ENCODE peak calls at places on chromosomes 13 and 19, in five cellular contexts. B is RWPE2, F is AG04450, N is astrocyte, A is Peyer's patch. S is an unnamed sample.

GRCh38 chr19:46975918-46976782 is 43.5 kb upstream of the NPAS1 start:
- DNase-seq in N (peak), F (peak), B (no peak), A (peak), S (no peak)

GRCh38 chr13:48478401-48478800 is 54.5 kb downstream of the RCBTB2 start:
- DNase-seq in F (no peak), A (no peak), B (no peak), N (peak), S (no peak)

GRCh38 chr19:57803594-57804325 is 11.0 kb downstream of the ZNF552 start:
- DNase-seq in A (no peak), N (peak), F (peak), B (no peak), S (no peak)

GRCh38 chr19:57466489-57466888 is 9.5 kb upstream of the VN1R1 start:
- DNase-seq in N (no peak), A (no peak), B (no peak), F (no peak), S (no peak)

GRCh38 chr13:43545317-43545874 is 241.4 kb downstream of the ENOX1 start:
- DNase-seq in N (no peak), F (no peak), B (no peak), A (no peak), S (no peak)

GRCh38 chr19:14775855-14776254 is 2.5 kb downstream of the ADGRE2 start:
- DNase-seq in A (peak), B (peak), F (no peak), N (no peak), S (no peak)

GRCh38 chr13:114148521-114148855 is 16.1 kb upstream of the RASA3 start:
- DNase-seq in F (no peak), A (peak), N (no peak), B (no peak), S (no peak)

GRCh38 chr19:58304748-58305064 is 471 bp upstream of the ERVK3-1 start:
- DNase-seq in N (no peak), F (no peak), B (no peak), A (no peak), S (no peak)

GRCh38 chr19:45769821-45770191 is 754 bp upstream of the SIX5 start:
- DNase-seq in F (no peak), N (no peak), A (peak), B (peak), S (no peak)

GRCh38 chr13:56400774-56401173 is 739.9 kb upstream of the PRR20A start:
- DNase-seq in F (no peak), N (no peak), B (no peak), A (no peak), S (no peak)

GRCh38 chr13:24617394-24618218 is 62.6 kb upstream of the ATP12A start:
- DNase-seq in F (no peak), N (no peak), A (peak), B (no peak), S (no peak)

GRCh38 chr19:47687906-47688305 is 25.3 kb upstream of the EHD2 start:
- DNase-seq in N (no peak), F (no peak), B (no peak), A (no peak), S (no peak)

GRCh38 chr19:8340341-8341096 is 2.5 kb downstream of the KANK3 start:
- DNase-seq in N (no peak), F (no peak), B (no peak), A (peak), S (no peak)

GRCh38 chr13:100645382-100645781 is 29.2 kb downstream of the TMTC4 start:
- DNase-seq in B (no peak), F (no peak), N (no peak), A (no peak), S (no peak)

GRCh38 chr19:42349378-42350107 is 24.1 kb downstream of the MEGF8 start:
- DNase-seq in B (no peak), F (no peak), N (no peak), A (no peak), S (no peak)

GRCh38 chr13:43686557-43686956 is 100.2 kb downstream of the ENOX1 start:
- DNase-seq in A (no peak), F (peak), N (peak), B (no peak), S (no peak)

GRCh38 chr13:75513271-75513670 is 24.4 kb downstream of the COMMD6 start:
- DNase-seq in F (no peak), B (no peak), N (no peak), A (no peak), S (no peak)

GRCh38 chr19:14248578-14249011 is 42.6 kb upstream of the ADGRL1 start:
- DNase-seq in N (peak), B (no peak), F (no peak), A (peak), S (no peak)

GRCh38 chr19:37869766-37870340 is 36.5 kb downstream of the WDR87 start:
- DNase-seq in B (no peak), A (no peak), N (no peak), F (no peak), S (no peak)

GRCh38 chr13:110509971-110510786 is 51.3 kb downstream of the RAB20 start:
- DNase-seq in F (no peak), A (no peak), N (no peak), B (no peak), S (no peak)

GRCh38 chr13:30618186-30618937 is 642 bp downstream of the USPL1 start:
- DNase-seq in A (peak), B (no peak), F (no peak), N (no peak), S (no peak)

GRCh38 chr13:75685239-75685697 is 49.1 kb downstream of the LMO7 start:
- DNase-seq in A (no peak), F (peak), N (peak), B (no peak), S (no peak)

GRCh38 chr13:105948143-105948542 is 587.3 kb downstream of the EFNB2 start:
- DNase-seq in F (no peak), A (no peak), N (no peak), B (no peak), S (no peak)

GRCh38 chr13:20465218-20465879 is 60.3 kb downstream of the CRYL1 start:
- DNase-seq in B (no peak), N (no peak), A (no peak), F (no peak), S (no peak)

GRCh38 chr13:112910016-112910415 is 59.0 kb upstream of the MCF2L start:
- DNase-seq in A (no peak), F (no peak), N (no peak), B (no peak), S (no peak)
- TF ChIP-seq CTCF in A (no peak), F (peak), N (no peak), B (no peak), S (peak)

GRCh38 chr19:39833464-39834286 is at the start of gene DYRK1B:
- DNase-seq in A (peak), B (peak), F (peak), N (peak), S (peak)
- TF ChIP-seq CTCF in A (no peak), B (no peak), F (no peak), N (no peak), S (no peak)

DNA sequence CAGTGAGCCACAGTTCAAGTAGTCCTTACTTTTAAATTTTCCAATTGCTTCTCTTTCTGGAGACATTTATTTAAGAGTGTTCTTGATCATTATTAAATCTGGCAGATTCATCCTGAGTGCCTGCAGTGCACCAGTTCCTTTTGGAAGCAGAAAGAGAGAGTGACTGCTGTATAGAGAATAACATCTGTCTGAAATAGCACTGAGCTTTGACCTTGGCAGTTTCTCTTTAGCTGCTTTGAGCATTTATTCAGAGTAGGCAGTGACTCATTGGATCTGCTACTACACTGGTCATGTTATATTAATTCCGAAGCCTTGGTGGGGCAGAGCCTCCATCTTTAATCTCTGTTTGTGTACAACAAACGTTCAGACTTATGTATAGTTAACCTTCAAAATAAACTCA is 1373.7 kb downstream of the PCDH9 start:
- DNase-seq in N (peak), F (peak), A (no peak), B (no peak), S (no peak)
- TF ChIP-seq CTCF in N (no peak), F (no peak), A (no peak), B (no peak), S (no peak)

GRCh38 chr19:1850809-1851544 is 2.7 kb upstream of the REXO1 start:
- DNase-seq in A (no peak), F (no peak), B (no peak), N (no peak), S (no peak)
- TF ChIP-seq CTCF in A (no peak), F (peak), B (peak), N (no peak), S (peak)

GRCh38 chr19:34732548-34733255 is 1.3 kb upstream of the ZNF181 start:
- DNase-seq in B (no peak), F (no peak), A (no peak), N (no peak), S (no peak)
- TF ChIP-seq CTCF in B (no peak), F (no peak), A (no peak), N (no peak), S (no peak)

S was measured in chondrocyte.